ENCODE peak calls at places on chromosomes 6 and 20, in seven cellular contexts. One of them, this sample, is unnamed.

GRCh38 chr20:56572178-56572577 is 39.1 kb downstream of the FAM209B start:
- DNase-seq in upper lobe of right lung: no peak
- DNase-seq in CD4-positive, alpha-beta T cell: no peak
- DNase-seq in neuronal stem cell: no peak
- DNase-seq in fibroblast of lung: no peak
- DNase-seq in left lung: no peak
- DNase-seq in CD8-positive, alpha-beta T cell: no peak
- DNase-seq in this sample: no peak

GRCh38 chr6:76165471-76166221 is 93.2 kb upstream of the IMPG1 start:
- DNase-seq in upper lobe of right lung: no peak
- DNase-seq in CD4-positive, alpha-beta T cell: no peak
- DNase-seq in neuronal stem cell: no peak
- DNase-seq in fibroblast of lung: no peak
- DNase-seq in left lung: no peak
- DNase-seq in CD8-positive, alpha-beta T cell: no peak
- DNase-seq in this sample: no peak

GRCh38 chr6:10521104-10521808 is at the start of gene GCNT2:
- DNase-seq in upper lobe of right lung: no peak
- DNase-seq in CD4-positive, alpha-beta T cell: no peak
- DNase-seq in neuronal stem cell: no peak
- DNase-seq in fibroblast of lung: peak; percentile 41
- DNase-seq in left lung: peak; percentile 47
- DNase-seq in CD8-positive, alpha-beta T cell: no peak
- DNase-seq in this sample: peak; percentile 50

GRCh38 chr20:16898433-16898832 is 150.3 kb downstream of the OTOR start:
- DNase-seq in upper lobe of right lung: no peak
- DNase-seq in CD4-positive, alpha-beta T cell: no peak
- DNase-seq in neuronal stem cell: no peak
- DNase-seq in fibroblast of lung: no peak
- DNase-seq in left lung: no peak
- DNase-seq in CD8-positive, alpha-beta T cell: no peak
- DNase-seq in this sample: no peak

GRCh38 chr20:36481380-36482043 is 59.8 kb upstream of the MYL9 start:
- DNase-seq in upper lobe of right lung: no peak
- DNase-seq in CD4-positive, alpha-beta T cell: no peak
- DNase-seq in neuronal stem cell: no peak
- DNase-seq in fibroblast of lung: no peak
- DNase-seq in left lung: no peak
- DNase-seq in CD8-positive, alpha-beta T cell: no peak
- DNase-seq in this sample: no peak

GRCh38 chr20:13012886-13013285 is 4.1 kb downstream of the SPTLC3 start:
- DNase-seq in upper lobe of right lung: no peak
- DNase-seq in CD4-positive, alpha-beta T cell: no peak
- DNase-seq in neuronal stem cell: peak; percentile 24
- DNase-seq in fibroblast of lung: no peak
- DNase-seq in left lung: no peak
- DNase-seq in CD8-positive, alpha-beta T cell: no peak
- DNase-seq in this sample: peak; percentile 4

GRCh38 chr6:111992851-111993250 is 61.1 kb upstream of the CCN6 start:
- DNase-seq in upper lobe of right lung: no peak
- DNase-seq in CD4-positive, alpha-beta T cell: peak; percentile 47
- DNase-seq in neuronal stem cell: no peak
- DNase-seq in fibroblast of lung: no peak
- DNase-seq in left lung: no peak
- DNase-seq in CD8-positive, alpha-beta T cell: peak; percentile 44
- DNase-seq in this sample: no peak

GRCh38 chr20:17995967-17996819 is 27.4 kb downstream of the MGME1 start:
- DNase-seq in upper lobe of right lung: no peak
- DNase-seq in CD4-positive, alpha-beta T cell: no peak
- DNase-seq in neuronal stem cell: peak; percentile 41
- DNase-seq in fibroblast of lung: peak; percentile 78
- DNase-seq in left lung: no peak
- DNase-seq in CD8-positive, alpha-beta T cell: no peak
- DNase-seq in this sample: peak; percentile 50

GRCh38 chr20:10376271-10377075 is 57.5 kb downstream of the MKKS start:
- DNase-seq in upper lobe of right lung: no peak
- DNase-seq in CD4-positive, alpha-beta T cell: no peak
- DNase-seq in neuronal stem cell: no peak
- DNase-seq in fibroblast of lung: no peak
- DNase-seq in left lung: no peak
- DNase-seq in CD8-positive, alpha-beta T cell: no peak
- DNase-seq in this sample: no peak

DNA sequence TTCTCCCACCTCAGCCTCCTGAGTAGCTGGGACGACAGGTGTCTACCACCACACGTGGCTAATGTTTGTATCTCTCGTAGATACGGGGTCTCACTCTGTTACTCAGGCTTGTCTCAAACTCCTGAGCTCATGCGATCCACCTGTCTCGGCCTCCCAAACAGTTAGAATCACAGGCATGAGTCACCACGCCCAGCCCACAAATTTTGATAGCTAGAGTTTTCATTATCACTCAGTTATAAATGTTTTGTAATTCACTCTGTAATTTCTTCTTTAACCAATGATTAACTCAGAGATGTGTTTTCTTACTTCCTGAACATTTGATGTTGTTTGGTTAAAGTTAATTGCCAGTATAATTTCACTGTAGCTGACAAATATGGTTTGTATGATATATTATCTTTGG is 249.3 kb downstream of the SMOC2 start:
- DNase-seq in upper lobe of right lung: no peak
- DNase-seq in CD4-positive, alpha-beta T cell: no peak
- DNase-seq in neuronal stem cell: no peak
- DNase-seq in fibroblast of lung: no peak
- DNase-seq in left lung: no peak
- DNase-seq in CD8-positive, alpha-beta T cell: no peak
- DNase-seq in this sample: no peak
- H3K9me3 ChIP-seq in upper lobe of right lung: no peaks in the 10 kb centered on the region
- H3K9me3 ChIP-seq in CD4-positive, alpha-beta T cell: no peaks in the 10 kb centered on the region
- H3K9me3 ChIP-seq in neuronal stem cell: no peaks in the 10 kb centered on the region
- H3K9me3 ChIP-seq in fibroblast of lung: no peaks in the 10 kb centered on the region
- H3K9me3 ChIP-seq in left lung: no peaks in the 10 kb centered on the region
- H3K9me3 ChIP-seq in CD8-positive, alpha-beta T cell: no peaks in the 10 kb centered on the region
- H3K9me3 ChIP-seq in this sample: no peaks in the 10 kb centered on the region

GRCh38 chr6:165047952-165048351 is 261.5 kb downstream of the C6orf118 start:
- DNase-seq in upper lobe of right lung: no peak
- DNase-seq in CD4-positive, alpha-beta T cell: no peak
- DNase-seq in neuronal stem cell: no peak
- DNase-seq in fibroblast of lung: no peak
- DNase-seq in left lung: no peak
- DNase-seq in CD8-positive, alpha-beta T cell: no peak
- DNase-seq in this sample: no peak

GRCh38 chr6:165056292-165056691 is 253.1 kb downstream of the C6orf118 start:
- DNase-seq in upper lobe of right lung: no peak
- DNase-seq in CD4-positive, alpha-beta T cell: no peak
- DNase-seq in neuronal stem cell: no peak
- DNase-seq in fibroblast of lung: no peak
- DNase-seq in left lung: no peak
- DNase-seq in CD8-positive, alpha-beta T cell: no peak
- DNase-seq in this sample: no peak

GRCh38 chr6:165055231-165055630 is 254.2 kb downstream of the C6orf118 start:
- DNase-seq in upper lobe of right lung: no peak
- DNase-seq in CD4-positive, alpha-beta T cell: no peak
- DNase-seq in neuronal stem cell: no peak
- DNase-seq in fibroblast of lung: no peak
- DNase-seq in left lung: no peak
- DNase-seq in CD8-positive, alpha-beta T cell: no peak
- DNase-seq in this sample: no peak

GRCh38 chr6:165049362-165049761 is 260.0 kb downstream of the C6orf118 start:
- DNase-seq in upper lobe of right lung: no peak
- DNase-seq in CD4-positive, alpha-beta T cell: no peak
- DNase-seq in neuronal stem cell: peak; percentile 5
- DNase-seq in fibroblast of lung: no peak
- DNase-seq in left lung: no peak
- DNase-seq in CD8-positive, alpha-beta T cell: no peak
- DNase-seq in this sample: peak; percentile 10

GRCh38 chr6:165052561-165053500 is 256.6 kb downstream of the C6orf118 start:
- DNase-seq in upper lobe of right lung: no peak
- DNase-seq in CD4-positive, alpha-beta T cell: no peak
- DNase-seq in neuronal stem cell: no peak
- DNase-seq in fibroblast of lung: no peak
- DNase-seq in left lung: no peak
- DNase-seq in CD8-positive, alpha-beta T cell: no peak
- DNase-seq in this sample: no peak
- H3K9me3 ChIP-seq in upper lobe of right lung: peaks cover 6% of the 10 kb centered on the region
- H3K9me3 ChIP-seq in CD4-positive, alpha-beta T cell: no peaks in the 10 kb centered on the region
- H3K9me3 ChIP-seq in neuronal stem cell: peaks cover 10% of the 10 kb centered on the region
- H3K9me3 ChIP-seq in fibroblast of lung: no peaks in the 10 kb centered on the region
- H3K9me3 ChIP-seq in left lung: no peaks in the 10 kb centered on the region
- H3K9me3 ChIP-seq in CD8-positive, alpha-beta T cell: no peaks in the 10 kb centered on the region
- H3K9me3 ChIP-seq in this sample: no peaks in the 10 kb centered on the region

DNA sequence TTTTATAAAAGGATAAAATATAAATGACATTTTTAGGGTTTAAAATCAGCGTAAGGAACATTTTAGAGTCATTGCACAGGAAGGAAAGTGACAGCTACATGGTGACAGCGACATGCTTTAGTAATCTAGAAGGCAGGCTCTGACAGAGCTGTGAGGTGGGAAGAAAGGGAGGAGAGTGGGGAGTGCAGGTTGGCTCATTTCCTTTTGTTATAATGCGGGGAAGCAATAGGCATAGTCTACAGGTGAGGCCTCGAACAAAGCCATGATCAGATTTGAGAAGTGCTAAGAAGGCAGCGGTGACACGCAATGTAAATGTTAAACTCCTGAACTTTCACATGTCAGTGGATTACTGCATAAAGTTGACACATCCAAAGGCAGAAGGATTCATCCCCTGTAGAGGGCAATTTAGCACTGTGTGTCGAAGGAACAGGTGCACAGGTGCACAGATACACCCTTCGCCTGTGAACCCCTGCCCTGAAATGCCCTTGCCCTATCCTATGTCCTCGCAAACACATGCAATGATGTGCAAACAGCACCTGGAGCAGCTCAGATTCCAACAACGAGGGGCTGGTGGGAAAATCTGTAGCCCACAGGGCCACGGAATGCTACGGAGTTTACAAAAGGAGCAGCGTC is 32.4 kb upstream of the SMOC2 start:
- DNase-seq in upper lobe of right lung: no peak
- DNase-seq in CD4-positive, alpha-beta T cell: no peak
- DNase-seq in neuronal stem cell: no peak
- DNase-seq in fibroblast of lung: no peak
- DNase-seq in left lung: no peak
- DNase-seq in CD8-positive, alpha-beta T cell: no peak
- DNase-seq in this sample: no peak
- H3K9me3 ChIP-seq in upper lobe of right lung: no peaks in the 10 kb centered on the region
- H3K9me3 ChIP-seq in CD4-positive, alpha-beta T cell: no peaks in the 10 kb centered on the region
- H3K9me3 ChIP-seq in neuronal stem cell: no peaks in the 10 kb centered on the region
- H3K9me3 ChIP-seq in fibroblast of lung: no peaks in the 10 kb centered on the region
- H3K9me3 ChIP-seq in left lung: no peaks in the 10 kb centered on the region
- H3K9me3 ChIP-seq in CD8-positive, alpha-beta T cell: no peaks in the 10 kb centered on the region
- H3K9me3 ChIP-seq in this sample: no peaks in the 10 kb centered on the region

GRCh38 chr6:19395316-19395715 is 441.9 kb upstream of the ID4 start:
- DNase-seq in upper lobe of right lung: no peak
- DNase-seq in CD4-positive, alpha-beta T cell: no peak
- DNase-seq in neuronal stem cell: no peak
- DNase-seq in fibroblast of lung: no peak
- DNase-seq in left lung: no peak
- DNase-seq in CD8-positive, alpha-beta T cell: no peak
- DNase-seq in this sample: no peak

GRCh38 chr6:19394051-19394450 is 443.1 kb upstream of the ID4 start:
- DNase-seq in upper lobe of right lung: no peak
- DNase-seq in CD4-positive, alpha-beta T cell: no peak
- DNase-seq in neuronal stem cell: no peak
- DNase-seq in fibroblast of lung: no peak
- DNase-seq in left lung: no peak
- DNase-seq in CD8-positive, alpha-beta T cell: no peak
- DNase-seq in this sample: no peak

GRCh38 chr6:19394687-19395086 is 442.5 kb upstream of the ID4 start:
- DNase-seq in upper lobe of right lung: no peak
- DNase-seq in CD4-positive, alpha-beta T cell: no peak
- DNase-seq in neuronal stem cell: no peak
- DNase-seq in fibroblast of lung: no peak
- DNase-seq in left lung: no peak
- DNase-seq in CD8-positive, alpha-beta T cell: no peak
- DNase-seq in this sample: no peak

DNA sequence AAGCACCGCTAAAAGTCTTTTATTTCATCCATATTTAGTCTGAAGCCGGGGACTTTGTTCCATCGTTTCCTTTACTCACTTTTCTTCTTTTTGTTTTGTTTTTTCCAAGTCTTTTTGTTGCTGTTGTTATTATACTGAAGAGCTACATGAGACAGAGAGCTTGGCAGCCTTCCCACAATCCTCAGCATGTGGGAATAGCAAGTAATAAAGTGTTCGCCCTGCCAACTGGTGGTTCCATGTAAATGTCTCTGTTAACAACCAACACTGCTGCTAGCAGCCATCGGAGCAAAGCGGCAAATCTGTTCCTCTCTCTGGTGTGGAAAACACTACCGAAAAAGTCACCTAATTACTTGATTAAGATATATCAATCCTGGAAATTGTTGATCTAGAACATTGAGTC is 437.8 kb upstream of the ID4 start:
- DNase-seq in upper lobe of right lung: no peak
- DNase-seq in CD4-positive, alpha-beta T cell: no peak
- DNase-seq in neuronal stem cell: no peak
- DNase-seq in fibroblast of lung: peak; percentile 53
- DNase-seq in left lung: no peak
- DNase-seq in CD8-positive, alpha-beta T cell: no peak
- DNase-seq in this sample: peak; percentile 93
- H3K9me3 ChIP-seq in upper lobe of right lung: peaks cover 2% of the 10 kb centered on the region
- H3K9me3 ChIP-seq in CD4-positive, alpha-beta T cell: peaks cover 10% of the 10 kb centered on the region
- H3K9me3 ChIP-seq in neuronal stem cell: peaks cover 4% of the 10 kb centered on the region
- H3K9me3 ChIP-seq in fibroblast of lung: no peaks in the 10 kb centered on the region
- H3K9me3 ChIP-seq in left lung: no peaks in the 10 kb centered on the region
- H3K9me3 ChIP-seq in CD8-positive, alpha-beta T cell: no peaks in the 10 kb centered on the region
- H3K9me3 ChIP-seq in this sample: no peaks in the 10 kb centered on the region

DNA sequence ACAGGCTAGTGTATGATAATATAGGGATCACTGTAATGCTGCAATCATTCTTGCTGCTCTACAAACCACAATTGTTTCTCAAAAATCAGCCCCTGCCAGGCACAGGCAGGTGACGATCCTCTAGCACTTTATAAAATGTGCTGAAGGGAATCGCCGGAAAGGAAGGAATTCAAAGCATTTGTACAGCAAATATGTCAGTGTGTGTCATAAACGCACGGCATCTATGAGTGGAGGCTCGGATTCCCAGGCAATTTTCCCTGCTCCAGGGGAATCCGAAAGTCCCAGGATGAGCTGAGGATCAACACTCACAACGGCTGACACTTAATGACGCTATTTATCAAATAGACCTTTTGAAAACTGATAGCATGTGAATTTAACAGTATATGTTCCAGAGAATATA is 1.5 kb downstream of the PHACTR1 start:
- DNase-seq in upper lobe of right lung: no peak
- DNase-seq in CD4-positive, alpha-beta T cell: no peak
- DNase-seq in neuronal stem cell: no peak
- DNase-seq in fibroblast of lung: no peak
- DNase-seq in left lung: no peak
- DNase-seq in CD8-positive, alpha-beta T cell: no peak
- DNase-seq in this sample: no peak
- H3K9me3 ChIP-seq in upper lobe of right lung: no peaks in the 10 kb centered on the region
- H3K9me3 ChIP-seq in CD4-positive, alpha-beta T cell: no peaks in the 10 kb centered on the region
- H3K9me3 ChIP-seq in neuronal stem cell: no peaks in the 10 kb centered on the region
- H3K9me3 ChIP-seq in fibroblast of lung: no peaks in the 10 kb centered on the region
- H3K9me3 ChIP-seq in left lung: no peaks in the 10 kb centered on the region
- H3K9me3 ChIP-seq in CD8-positive, alpha-beta T cell: no peaks in the 10 kb centered on the region
- H3K9me3 ChIP-seq in this sample: no peaks in the 10 kb centered on the region

This sample was measured in thyroid gland.